ENCODE peak calls at places on chromosomes 1 and 21, in four cellular contexts. Z is A549, A is H1, R is K562. H is an unnamed sample.

GRCh38 chr1:90717665-90718410 is 736 bp upstream of the BARHL2 start:
- DNase-seq in Z (no peak), A (no peak), R (peak), H (no peak)

GRCh38 chr1:176717052-176717754 is 254.2 kb downstream of the PAPPA2 start:
- DNase-seq in Z (no peak), A (no peak), R (peak), H (no peak)

GRCh38 chr1:205442051-205442721 is 13.7 kb downstream of the BLACAT1 start:
- DNase-seq in Z (no peak), A (no peak), R (no peak), H (no peak)

GRCh38 chr1:21077085-21077484 is 99.6 kb downstream of the EIF4G3 start:
- DNase-seq in Z (no peak), A (no peak), R (no peak), H (no peak)

GRCh38 chr1:41480204-41481108 is 4.0 kb downstream of the EDN2 start:
- DNase-seq in Z (no peak), A (no peak), R (no peak), H (no peak)

GRCh38 chr1:86156571-86157455 is at the start of gene COL24A1:
- DNase-seq in Z (no peak), A (no peak), R (peak), H (no peak)

GRCh38 chr1:97849350-97850339 is 71.2 kb downstream of the DPYD start:
- DNase-seq in Z (peak), A (no peak), R (no peak), H (no peak)

GRCh38 chr1:54267815-54268551 is 68.0 kb downstream of the MRPL37 start:
- DNase-seq in Z (no peak), A (no peak), R (no peak), H (no peak)

GRCh38 chr1:48105167-48105566 is 108.0 kb upstream of the TRABD2B start:
- DNase-seq in Z (no peak), A (no peak), R (no peak), H (no peak)

GRCh38 chr21:36134820-36135390 is at the start of gene CBR3:
- DNase-seq in Z (peak), A (no peak), R (no peak), H (no peak)

GRCh38 chr1:182567629-182568028 is 21.4 kb downstream of the RNASEL start:
- DNase-seq in Z (no peak), A (no peak), R (no peak), H (no peak)

GRCh38 chr1:3651011-3651938 is 1.0 kb upstream of the TP73 start:
- DNase-seq in Z (peak), A (no peak), R (peak), H (no peak)

GRCh38 chr1:22830747-22831340 is 120.2 kb downstream of the EPHB2 start:
- DNase-seq in Z (no peak), A (no peak), R (no peak), H (no peak)

GRCh38 chr1:17053685-17054410 is at the start of gene SDHB:
- DNase-seq in Z (peak), A (peak), R (peak), H (peak)

GRCh38 chr1:235679005-235679404 is 29.4 kb upstream of the GNG4 start:
- DNase-seq in Z (no peak), A (no peak), R (no peak), H (no peak)

GRCh38 chr1:9606458-9606857 is 17.7 kb downstream of the TMEM201 start:
- DNase-seq in Z (no peak), A (no peak), R (no peak), H (no peak)

GRCh38 chr1:150765229-150765976 is at the start of gene CTSS:
- DNase-seq in Z (peak), A (no peak), R (peak), H (peak)

GRCh38 chr1:184418955-184419733 is 32.3 kb downstream of the C1orf21 start:
- DNase-seq in Z (no peak), A (no peak), R (no peak), H (no peak)

GRCh38 chr21:31284797-31285397 is 59.2 kb downstream of the TIAM1 start:
- DNase-seq in Z (no peak), A (no peak), R (no peak), H (no peak)

GRCh38 chr1:227378876-227379554 is 60.7 kb upstream of the CDC42BPA start:
- DNase-seq in Z (no peak), A (no peak), R (peak), H (no peak)

GRCh38 chr1:22527122-22527521 is 36.2 kb upstream of the EPHA8 start:
- DNase-seq in Z (no peak), A (no peak), R (no peak), H (no peak)

GRCh38 chr1:89844236-89844807 is 23.5 kb downstream of the LRRC8D start:
- DNase-seq in Z (peak), A (no peak), R (no peak), H (no peak)

GRCh38 chr1:234944439-234945369 is 183.9 kb downstream of the TOMM20 start:
- DNase-seq in Z (no peak), A (no peak), R (no peak), H (no peak)

GRCh38 chr1:63888984-63889383 is 115.2 kb downstream of the ROR1 start:
- DNase-seq in Z (no peak), A (no peak), R (no peak), H (no peak)

GRCh38 chr1:8845104-8846097 is 28.0 kb upstream of the RERE start:
- DNase-seq in Z (no peak), A (no peak), R (peak), H (no peak)

GRCh38 chr21:35102488-35103407 is 53.6 kb upstream of the RUNX1 start:
- DNase-seq in Z (no peak), A (no peak), R (peak), H (no peak)

GRCh38 chr1:219837274-219837993 is 90.9 kb downstream of the SLC30A10 start:
- DNase-seq in Z (peak), A (no peak), R (peak), H (no peak)

GRCh38 chr1:200670215-200671118 is 760 bp upstream of the DDX59 start:
- DNase-seq in Z (peak), A (no peak), R (peak), H (no peak)

GRCh38 chr1:66981679-66982078 is 56.9 kb downstream of the MIER1 start:
- DNase-seq in Z (peak), A (no peak), R (no peak), H (no peak)

GRCh38 chr21:32337206-32337605 is 38.6 kb downstream of the MRAP start:
- DNase-seq in Z (no peak), A (no peak), R (no peak), H (no peak)

GRCh38 chr1:199742547-199742946 is 285.0 kb upstream of the NR5A2 start:
- DNase-seq in Z (peak), A (no peak), R (no peak), H (no peak)

GRCh38 chr1:151981178-151981525 is 12.5 kb downstream of the S100A10 start:
- DNase-seq in Z (no peak), A (no peak), R (no peak), H (no peak)

GRCh38 chr21:25459993-25460392 is 147.3 kb downstream of the MRPL39 start:
- DNase-seq in Z (no peak), A (no peak), R (no peak), H (no peak)

GRCh38 chr1:93678966-93679480 is 2.6 kb downstream of the BCAR3 start:
- DNase-seq in Z (no peak), A (no peak), R (no peak), H (no peak)

DNA sequence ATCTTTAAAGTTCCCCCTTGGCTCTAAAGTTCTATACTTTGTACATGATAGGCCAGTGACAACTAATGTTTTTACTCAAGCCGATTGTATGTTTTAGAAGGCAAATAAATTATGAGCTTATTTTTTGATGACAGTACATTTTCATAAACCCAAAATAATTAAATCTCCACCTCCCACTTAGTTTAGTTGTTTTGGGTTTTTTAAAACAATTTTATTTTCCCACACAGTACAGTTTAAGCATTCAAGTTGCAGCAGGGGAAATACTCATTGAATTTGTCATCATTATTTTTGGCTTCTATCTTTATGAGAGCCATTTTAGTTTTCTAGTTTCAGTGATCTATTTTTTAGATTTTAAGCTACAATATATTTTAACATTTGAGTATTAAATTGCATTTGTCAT is 93.6 kb downstream of the OLFML2B start:
- DNase-seq in Z (no peak), A (no peak), R (no peak), H (no peak)
- TF ChIP-seq KDM1A in Z (no peak), A (no peak), R (no peak), H (no peak)

DNA sequence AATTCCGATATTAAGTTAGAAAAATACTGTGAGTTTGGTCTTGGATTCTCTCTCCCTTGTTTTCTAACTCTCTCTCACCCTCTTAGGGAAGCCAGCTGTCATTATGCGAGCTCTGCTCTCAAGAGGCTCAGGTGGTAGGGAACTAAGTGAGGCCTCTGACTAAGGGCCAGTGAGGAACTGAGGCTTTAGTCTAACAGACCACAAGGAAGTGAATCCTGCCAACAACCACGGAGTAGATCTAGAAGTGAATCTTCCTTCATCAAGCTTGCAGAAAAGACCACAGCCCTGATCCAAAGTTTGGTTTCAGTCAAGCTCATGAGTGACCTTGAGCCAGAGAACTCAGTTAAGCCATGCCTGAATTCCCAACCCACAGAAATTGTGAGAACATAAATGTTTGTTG is 180.1 kb upstream of the PRMT6 start:
- DNase-seq in Z (no peak), A (no peak), R (no peak), H (no peak)
- TF ChIP-seq KDM1A in Z (no peak), A (no peak), R (no peak), H (no peak)

GRCh38 chr1:169103443-169103842 is 3.0 kb upstream of the ATP1B1 start:
- DNase-seq in Z (no peak), A (no peak), R (no peak), H (no peak)
- TF ChIP-seq KDM1A in Z (no peak), A (no peak), R (no peak), H (no peak)

GRCh38 chr1:58893257-58893869 is 109.5 kb upstream of the JUN start:
- DNase-seq in Z (no peak), A (no peak), R (peak), H (no peak)

GRCh38 chr1:58895559-58896135 is 111.8 kb upstream of the JUN start:
- DNase-seq in Z (no peak), A (no peak), R (no peak), H (no peak)

GRCh38 chr1:58895082-58895481 is 111.2 kb upstream of the JUN start:
- DNase-seq in Z (no peak), A (no peak), R (no peak), H (no peak)

GRCh38 chr1:58898739-58899580 is 115.1 kb upstream of the JUN start:
- DNase-seq in Z (no peak), A (no peak), R (peak), H (no peak)

GRCh38 chr1:58896211-58897183 is 112.7 kb upstream of the JUN start:
- DNase-seq in Z (no peak), A (no peak), R (peak), H (no peak)
- TF ChIP-seq KDM1A in Z (no peak), A (no peak), R (no peak), H (no peak)

GRCh38 chr1:245095903-245096302 is 58.9 kb upstream of the KIF26B start:
- DNase-seq in Z (no peak), A (no peak), R (no peak), H (no peak)

GRCh38 chr1:245094092-245094491 is 60.7 kb upstream of the KIF26B start:
- DNase-seq in Z (no peak), A (no peak), R (no peak), H (no peak)

GRCh38 chr1:245094954-245095353 is 59.8 kb upstream of the KIF26B start:
- DNase-seq in Z (no peak), A (no peak), R (no peak), H (no peak)

GRCh38 chr1:245098924-245099323 is 55.9 kb upstream of the KIF26B start:
- DNase-seq in Z (no peak), A (no peak), R (no peak), H (no peak)

GRCh38 chr1:245096330-245097066 is 58.3 kb upstream of the KIF26B start:
- DNase-seq in Z (no peak), A (no peak), R (no peak), H (no peak)
- TF ChIP-seq KDM1A in Z (no peak), A (no peak), R (no peak), H (no peak)

GRCh38 chr21:45618846-45619485 is 24.6 kb upstream of the PCBP3 start:
- DNase-seq in Z (no peak), A (no peak), R (no peak), H (no peak)
- TF ChIP-seq KDM1A in Z (no peak), A (no peak), R (no peak), H (no peak)

GRCh38 chr1:222930097-222930496 is 115.3 kb downstream of the DISP1 start:
- DNase-seq in Z (no peak), A (no peak), R (no peak), H (no peak)

GRCh38 chr1:222928212-222928611 is 113.4 kb downstream of the DISP1 start:
- DNase-seq in Z (peak), A (peak), R (peak), H (no peak)

GRCh38 chr1:222935239-222935900 is 120.5 kb downstream of the DISP1 start:
- DNase-seq in Z (no peak), A (no peak), R (no peak), H (no peak)

GRCh38 chr1:222933273-222933672 is 118.4 kb downstream of the DISP1 start:
- DNase-seq in Z (no peak), A (no peak), R (no peak), H (no peak)

DNA sequence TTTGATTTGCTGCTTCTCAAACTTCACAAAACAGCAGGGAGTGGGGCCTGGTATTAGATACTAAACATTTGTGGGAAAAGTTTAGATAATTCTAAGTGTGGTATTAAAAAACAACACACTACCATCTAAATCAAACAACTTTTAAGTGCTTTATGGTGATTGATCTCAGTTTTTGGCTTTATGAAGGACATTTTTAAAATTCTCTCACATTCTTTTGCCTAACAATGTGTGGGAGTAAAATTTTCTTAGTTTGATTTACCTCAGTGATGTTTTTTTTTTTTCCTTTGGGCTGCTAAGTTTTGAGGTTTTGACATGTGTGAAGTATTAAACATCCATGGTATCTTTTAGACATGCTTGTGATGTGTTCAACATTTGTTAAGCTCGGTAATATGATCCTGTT is 116.2 kb downstream of the DISP1 start:
- DNase-seq in Z (no peak), A (no peak), R (no peak), H (no peak)
- TF ChIP-seq KDM1A in Z (no peak), A (no peak), R (no peak), H (no peak)

H was measured in GM12878.